ENCODE peak calls at places on chromosomes 4 and X, in five cellular contexts. One of them, this sample, is unnamed.

GRCh38 chrX:46627700-46628405 is 54.3 kb downstream of the CHST7 start:
- DNase-seq in NCI-H748 treated with DMSO at 0.1 percent for 48 hours: no peak
- DNase-seq in NCI-H524 treated with DMSO at 0.1 percent for 48 hours: no peak
- DNase-seq in ovary: peak; percentile 56
- DNase-seq in kidney: no peak
- DNase-seq in this sample: no peak

GRCh38 chrX:49991718-49992117 is 69.3 kb downstream of the CLCN5 start:
- DNase-seq in kidney: no peak
- DNase-seq in ovary: no peak
- DNase-seq in NCI-H524 treated with DMSO at 0.1 percent for 48 hours: peak; percentile 63
- DNase-seq in NCI-H748 treated with DMSO at 0.1 percent for 48 hours: no peak
- DNase-seq in this sample: no peak

GRCh38 chrX:150715180-150715579 is 22.0 kb downstream of the MTMR1 start:
- DNase-seq in kidney: no peak
- DNase-seq in NCI-H524 treated with DMSO at 0.1 percent for 48 hours: no peak
- DNase-seq in NCI-H748 treated with DMSO at 0.1 percent for 48 hours: no peak
- DNase-seq in ovary: no peak
- DNase-seq in this sample: no peak

GRCh38 chrX:130176354-130176776 is 4.6 kb downstream of the RAB33A start:
- DNase-seq in kidney: no peak
- DNase-seq in ovary: no peak
- DNase-seq in NCI-H748 treated with DMSO at 0.1 percent for 48 hours: no peak
- DNase-seq in NCI-H524 treated with DMSO at 0.1 percent for 48 hours: no peak
- DNase-seq in this sample: no peak

GRCh38 chr4:120286813-120287212 is 220.2 kb upstream of the MAD2L1 start:
- DNase-seq in ovary: no peak
- DNase-seq in NCI-H748 treated with DMSO at 0.1 percent for 48 hours: no peak
- DNase-seq in kidney: no peak
- DNase-seq in NCI-H524 treated with DMSO at 0.1 percent for 48 hours: no peak
- DNase-seq in this sample: no peak

GRCh38 chr4:99651370-99651769 is 6.3 kb downstream of the C4orf54 start:
- DNase-seq in NCI-H524 treated with DMSO at 0.1 percent for 48 hours: no peak
- DNase-seq in ovary: no peak
- DNase-seq in NCI-H748 treated with DMSO at 0.1 percent for 48 hours: no peak
- DNase-seq in kidney: peak; percentile 55
- DNase-seq in this sample: no peak

GRCh38 chrX:1222511-1223252 is 10.2 kb upstream of the CRLF2 start:
- DNase-seq in NCI-H524 treated with DMSO at 0.1 percent for 48 hours: no peak
- DNase-seq in kidney: no peak
- DNase-seq in ovary: no peak
- DNase-seq in NCI-H748 treated with DMSO at 0.1 percent for 48 hours: no peak
- DNase-seq in this sample: no peak

GRCh38 chr4:157741642-157742041 is 431.2 kb downstream of the GASK1B start:
- DNase-seq in kidney: no peak
- DNase-seq in NCI-H748 treated with DMSO at 0.1 percent for 48 hours: no peak
- DNase-seq in NCI-H524 treated with DMSO at 0.1 percent for 48 hours: no peak
- DNase-seq in ovary: no peak
- DNase-seq in this sample: no peak

GRCh38 chr4:13476152-13476551 is 8.0 kb downstream of the RAB28 start:
- DNase-seq in NCI-H524 treated with DMSO at 0.1 percent for 48 hours: no peak
- DNase-seq in kidney: no peak
- DNase-seq in NCI-H748 treated with DMSO at 0.1 percent for 48 hours: no peak
- DNase-seq in ovary: no peak
- DNase-seq in this sample: no peak

GRCh38 chr4:144645102-144645469 is 870 bp upstream of the HHIP start:
- DNase-seq in NCI-H524 treated with DMSO at 0.1 percent for 48 hours: no peak
- DNase-seq in NCI-H748 treated with DMSO at 0.1 percent for 48 hours: no peak
- DNase-seq in kidney: peak; percentile 76
- DNase-seq in ovary: peak; percentile 36
- DNase-seq in this sample: no peak

GRCh38 chr4:73223258-73223651 is 35.3 kb downstream of the ANKRD17 start:
- DNase-seq in ovary: no peak
- DNase-seq in kidney: no peak
- DNase-seq in NCI-H748 treated with DMSO at 0.1 percent for 48 hours: no peak
- DNase-seq in NCI-H524 treated with DMSO at 0.1 percent for 48 hours: no peak
- DNase-seq in this sample: no peak

GRCh38 chr4:743463-744211 is 38.0 kb downstream of the PCGF3 start:
- DNase-seq in NCI-H748 treated with DMSO at 0.1 percent for 48 hours: no peak
- DNase-seq in ovary: no peak
- DNase-seq in kidney: peak; percentile 45
- DNase-seq in NCI-H524 treated with DMSO at 0.1 percent for 48 hours: no peak
- DNase-seq in this sample: no peak

GRCh38 chr4:140150636-140150885 is 3.4 kb downstream of the MAML3 start:
- DNase-seq in ovary: peak; percentile 91
- DNase-seq in NCI-H524 treated with DMSO at 0.1 percent for 48 hours: no peak
- DNase-seq in NCI-H748 treated with DMSO at 0.1 percent for 48 hours: peak; percentile 57
- DNase-seq in kidney: no peak
- DNase-seq in this sample: no peak

GRCh38 chrX:49155243-49155899 is 7.2 kb upstream of the MAGIX start:
- DNase-seq in kidney: no peak
- DNase-seq in ovary: no peak
- DNase-seq in NCI-H748 treated with DMSO at 0.1 percent for 48 hours: peak; percentile 39
- DNase-seq in NCI-H524 treated with DMSO at 0.1 percent for 48 hours: no peak
- DNase-seq in this sample: no peak

GRCh38 chr4:187732524-187732923 is 263.0 kb upstream of the ZFP42 start:
- DNase-seq in NCI-H748 treated with DMSO at 0.1 percent for 48 hours: no peak
- DNase-seq in kidney: no peak
- DNase-seq in NCI-H524 treated with DMSO at 0.1 percent for 48 hours: no peak
- DNase-seq in ovary: no peak
- DNase-seq in this sample: no peak

GRCh38 chr4:5710962-5711478 is at the start of gene EVC:
- DNase-seq in NCI-H748 treated with DMSO at 0.1 percent for 48 hours: peak; percentile 1
- DNase-seq in ovary: peak; percentile 87
- DNase-seq in kidney: peak; percentile 93
- DNase-seq in NCI-H524 treated with DMSO at 0.1 percent for 48 hours: no peak
- DNase-seq in this sample: peak; percentile 44

GRCh38 chrX:10090319-10090718 is 66.5 kb upstream of the CLCN4 start:
- DNase-seq in NCI-H748 treated with DMSO at 0.1 percent for 48 hours: no peak
- DNase-seq in ovary: no peak
- DNase-seq in kidney: no peak
- DNase-seq in NCI-H524 treated with DMSO at 0.1 percent for 48 hours: no peak
- DNase-seq in this sample: no peak

GRCh38 chrX:69523314-69523713 is 19.2 kb downstream of the NALF2 start:
- DNase-seq in NCI-H524 treated with DMSO at 0.1 percent for 48 hours: no peak
- DNase-seq in ovary: no peak
- DNase-seq in kidney: no peak
- DNase-seq in NCI-H748 treated with DMSO at 0.1 percent for 48 hours: no peak
- DNase-seq in this sample: no peak

GRCh38 chrX:12434493-12434892 is 296.2 kb downstream of the FRMPD4 start:
- DNase-seq in NCI-H748 treated with DMSO at 0.1 percent for 48 hours: no peak
- DNase-seq in kidney: no peak
- DNase-seq in NCI-H524 treated with DMSO at 0.1 percent for 48 hours: no peak
- DNase-seq in ovary: no peak
- DNase-seq in this sample: no peak

GRCh38 chr4:92599044-92599443 is 295.3 kb downstream of the GRID2 start:
- DNase-seq in ovary: no peak
- DNase-seq in kidney: no peak
- DNase-seq in NCI-H524 treated with DMSO at 0.1 percent for 48 hours: no peak
- DNase-seq in NCI-H748 treated with DMSO at 0.1 percent for 48 hours: no peak
- DNase-seq in this sample: no peak

GRCh38 chrX:20527458-20528099 is 260.9 kb upstream of the RPS6KA3 start:
- DNase-seq in kidney: no peak
- DNase-seq in NCI-H524 treated with DMSO at 0.1 percent for 48 hours: peak; percentile 30
- DNase-seq in NCI-H748 treated with DMSO at 0.1 percent for 48 hours: peak; percentile 70
- DNase-seq in ovary: peak; percentile 41
- DNase-seq in this sample: no peak

GRCh38 chrX:2360731-2361130 is 140.0 kb downstream of the DHRSX start:
- DNase-seq in NCI-H524 treated with DMSO at 0.1 percent for 48 hours: no peak
- DNase-seq in ovary: no peak
- DNase-seq in kidney: no peak
- DNase-seq in NCI-H748 treated with DMSO at 0.1 percent for 48 hours: no peak
- DNase-seq in this sample: no peak

GRCh38 chr4:7428261-7429068 is 6.3 kb downstream of the PSAPL1 start:
- DNase-seq in ovary: peak; percentile 7
- DNase-seq in kidney: no peak
- DNase-seq in NCI-H524 treated with DMSO at 0.1 percent for 48 hours: no peak
- DNase-seq in NCI-H748 treated with DMSO at 0.1 percent for 48 hours: no peak
- DNase-seq in this sample: no peak

GRCh38 chr4:122963222-122963621 is 40.8 kb upstream of the NUDT6 start:
- DNase-seq in kidney: no peak
- DNase-seq in ovary: no peak
- DNase-seq in NCI-H524 treated with DMSO at 0.1 percent for 48 hours: no peak
- DNase-seq in NCI-H748 treated with DMSO at 0.1 percent for 48 hours: no peak
- DNase-seq in this sample: no peak

GRCh38 chrX:106898462-106898861 is 4.7 kb downstream of the RIPPLY1 start:
- DNase-seq in NCI-H524 treated with DMSO at 0.1 percent for 48 hours: no peak
- DNase-seq in ovary: no peak
- DNase-seq in kidney: no peak
- DNase-seq in NCI-H748 treated with DMSO at 0.1 percent for 48 hours: peak; percentile 7
- DNase-seq in this sample: peak; percentile 6

GRCh38 chr4:41413670-41414069 is 124.3 kb upstream of the LIMCH1 start:
- DNase-seq in NCI-H524 treated with DMSO at 0.1 percent for 48 hours: peak; percentile 18
- DNase-seq in NCI-H748 treated with DMSO at 0.1 percent for 48 hours: no peak
- DNase-seq in kidney: no peak
- DNase-seq in ovary: no peak
- DNase-seq in this sample: no peak

GRCh38 chr4:10656988-10657387 is 27.6 kb downstream of the CLNK start:
- DNase-seq in ovary: no peak
- DNase-seq in kidney: no peak
- DNase-seq in NCI-H748 treated with DMSO at 0.1 percent for 48 hours: no peak
- DNase-seq in NCI-H524 treated with DMSO at 0.1 percent for 48 hours: no peak
- DNase-seq in this sample: no peak

GRCh38 chr4:60884545-60884944 is 315.6 kb upstream of the ADGRL3 start:
- DNase-seq in NCI-H524 treated with DMSO at 0.1 percent for 48 hours: no peak
- DNase-seq in NCI-H748 treated with DMSO at 0.1 percent for 48 hours: no peak
- DNase-seq in ovary: no peak
- DNase-seq in kidney: no peak
- DNase-seq in this sample: no peak

GRCh38 chr4:168489616-168490015 is 7.2 kb upstream of the PALLD start:
- DNase-seq in NCI-H748 treated with DMSO at 0.1 percent for 48 hours: no peak
- DNase-seq in NCI-H524 treated with DMSO at 0.1 percent for 48 hours: no peak
- DNase-seq in kidney: no peak
- DNase-seq in ovary: no peak
- DNase-seq in this sample: no peak

GRCh38 chr4:15197005-15197404 is 194.7 kb downstream of the CPEB2 start:
- DNase-seq in ovary: no peak
- DNase-seq in kidney: no peak
- DNase-seq in NCI-H524 treated with DMSO at 0.1 percent for 48 hours: no peak
- DNase-seq in NCI-H748 treated with DMSO at 0.1 percent for 48 hours: peak; percentile 35
- DNase-seq in this sample: no peak

GRCh38 chrX:40085714-40086113 is 12.0 kb downstream of the BCOR start:
- DNase-seq in NCI-H524 treated with DMSO at 0.1 percent for 48 hours: no peak
- DNase-seq in kidney: no peak
- DNase-seq in NCI-H748 treated with DMSO at 0.1 percent for 48 hours: no peak
- DNase-seq in ovary: no peak
- DNase-seq in this sample: no peak

GRCh38 chrX:53190363-53190960 is 34.5 kb downstream of the KDM5C start:
- DNase-seq in NCI-H748 treated with DMSO at 0.1 percent for 48 hours: no peak
- DNase-seq in ovary: no peak
- DNase-seq in NCI-H524 treated with DMSO at 0.1 percent for 48 hours: no peak
- DNase-seq in kidney: no peak
- DNase-seq in this sample: no peak

This sample was measured in GM12891.